ENCODE peak calls at places on chromosome 1, in eight cellular contexts. M, O, Z, U, W, G, H and I are unnamed samples.

GRCh38 chr1:241423541-241424479 is 66.8 kb upstream of the RGS7 start:
- DNase-seq in H (no peak), W (peak), U (peak), G (peak), M (peak), O (peak), Z (no peak), I (peak)

GRCh38 chr1:9816199-9816598 is 7.6 kb downstream of the CLSTN1 start:
- DNase-seq in O (no peak), U (no peak), G (no peak), W (no peak), H (no peak), M (no peak), Z (no peak), I (no peak)

GRCh38 chr1:72111662-72112061 is 170.7 kb downstream of the NEGR1 start:
- DNase-seq in U (no peak), M (no peak), O (no peak), W (no peak), G (no peak), Z (no peak), H (peak), I (no peak)

GRCh38 chr1:9207715-9208114 is 26.9 kb upstream of the H6PD start:
- DNase-seq in O (no peak), M (no peak), Z (no peak), U (no peak), W (no peak), H (no peak), G (no peak), I (no peak)

GRCh38 chr1:53145942-53146708 is 3.7 kb upstream of the SLC1A7 start:
- DNase-seq in U (no peak), G (peak), W (no peak), Z (no peak), H (peak), O (peak), M (peak), I (peak)

GRCh38 chr1:160539896-160540858 is 17.1 kb upstream of the SLAMF6 start:
- DNase-seq in O (peak), Z (peak), U (no peak), G (no peak), H (no peak), M (no peak), W (peak), I (no peak)

GRCh38 chr1:65459397-65459768 is 38.9 kb downstream of the LEPR start:
- DNase-seq in M (no peak), O (peak), H (no peak), U (peak), W (no peak), Z (no peak), G (no peak), I (peak)

GRCh38 chr1:114094303-114094663 is 59.4 kb downstream of the SYT6 start:
- DNase-seq in G (no peak), Z (no peak), O (no peak), U (no peak), H (no peak), W (no peak), M (no peak), I (no peak)

GRCh38 chr1:91891969-91892368 is 6.0 kb upstream of the TGFBR3 start:
- DNase-seq in U (no peak), G (no peak), O (peak), Z (no peak), W (no peak), M (no peak), H (peak), I (no peak)

GRCh38 chr1:94105957-94106529 is 14.9 kb downstream of the ABCA4 start:
- DNase-seq in O (no peak), M (no peak), H (peak), G (no peak), U (no peak), W (no peak), Z (no peak), I (no peak)

GRCh38 chr1:92748138-92748537 is 36.8 kb downstream of the EVI5 start:
- DNase-seq in H (no peak), O (peak), G (no peak), W (no peak), M (no peak), U (no peak), Z (no peak), I (no peak)

GRCh38 chr1:194369622-194370021 is 1183.2 kb upstream of the B3GALT2 start:
- DNase-seq in O (no peak), Z (no peak), H (no peak), W (no peak), U (no peak), M (no peak), G (no peak), I (no peak)